ENCODE peak calls at places on chromosomes 5 and 9, in seven cellular contexts. E is HCT116, J is K562, G is SK-N-SH, F is HepG2, S is H1, I is GM12878. U is an unnamed sample.
A peak's percentile ranks its signal among the peaks of the same experiment; 100 is the strongest.

GRCh38 chr5:57492632-57493031 is 10.0 kb upstream of the ACTBL2 start:
- DNase-seq in E (no peak), J (no peak), G (no peak), F (no peak), S (no peak), I (no peak), U (no peak)

GRCh38 chr5:170634236-170634990 is 130.6 kb downstream of the KCNIP1 start:
- DNase-seq in E (no peak), J (no peak), G (no peak), F (no peak), S (no peak), I (no peak), U (no peak)

GRCh38 chr5:125043781-125044391 is 297.4 kb upstream of the ZNF608 start:
- DNase-seq in E (peak; percentile 6), J (no peak), G (peak; percentile 72), F (no peak), S (no peak), I (no peak), U (no peak)

GRCh38 chr5:32299059-32299677 is 13.6 kb downstream of the MTMR12 start:
- DNase-seq in E (no peak), J (no peak), G (no peak), F (no peak), S (no peak), I (no peak), U (no peak)

GRCh38 chr5:96861044-96861443 is 15.3 kb upstream of the ERAP2 start:
- DNase-seq in E (no peak), J (no peak), G (no peak), F (no peak), S (no peak), I (no peak), U (no peak)

GRCh38 chr9:4706971-4707622 is 27.7 kb downstream of the CDC37L1 start:
- DNase-seq in E (no peak), J (no peak), G (no peak), F (no peak), S (no peak), I (no peak), U (no peak)

GRCh38 chr5:119362714-119363113 is 6.9 kb downstream of the TNFAIP8 start:
- DNase-seq in E (no peak), J (no peak), G (no peak), F (no peak), S (no peak), I (no peak), U (no peak)

GRCh38 chr5:41252036-41252435 is 38.7 kb upstream of the C6 start:
- DNase-seq in E (no peak), J (no peak), G (no peak), F (no peak), S (no peak), I (no peak), U (no peak)

GRCh38 chr5:60856059-60856458 is 12.0 kb upstream of the ELOVL7 start:
- DNase-seq in E (no peak), J (no peak), G (no peak), F (no peak), S (no peak), I (no peak), U (no peak)

GRCh38 chr5:141419074-141419880 is 1.6 kb upstream of the PCDHGA11 start:
- DNase-seq in E (no peak), J (no peak), G (no peak), F (no peak), S (no peak), I (no peak), U (no peak)
- H3K9me3 ChIP-seq in E (peaks cover 22% of the 10 kb centered on the region), J (peaks cover 1% of the 10 kb centered on the region), G (peaks cover 7% of the 10 kb centered on the region), F (peaks cover 30% of the 10 kb centered on the region), S (peaks cover 36% of the 10 kb centered on the region), I (peaks cover 15% of the 10 kb centered on the region), U (peaks cover 7% of the 10 kb centered on the region)

DNA sequence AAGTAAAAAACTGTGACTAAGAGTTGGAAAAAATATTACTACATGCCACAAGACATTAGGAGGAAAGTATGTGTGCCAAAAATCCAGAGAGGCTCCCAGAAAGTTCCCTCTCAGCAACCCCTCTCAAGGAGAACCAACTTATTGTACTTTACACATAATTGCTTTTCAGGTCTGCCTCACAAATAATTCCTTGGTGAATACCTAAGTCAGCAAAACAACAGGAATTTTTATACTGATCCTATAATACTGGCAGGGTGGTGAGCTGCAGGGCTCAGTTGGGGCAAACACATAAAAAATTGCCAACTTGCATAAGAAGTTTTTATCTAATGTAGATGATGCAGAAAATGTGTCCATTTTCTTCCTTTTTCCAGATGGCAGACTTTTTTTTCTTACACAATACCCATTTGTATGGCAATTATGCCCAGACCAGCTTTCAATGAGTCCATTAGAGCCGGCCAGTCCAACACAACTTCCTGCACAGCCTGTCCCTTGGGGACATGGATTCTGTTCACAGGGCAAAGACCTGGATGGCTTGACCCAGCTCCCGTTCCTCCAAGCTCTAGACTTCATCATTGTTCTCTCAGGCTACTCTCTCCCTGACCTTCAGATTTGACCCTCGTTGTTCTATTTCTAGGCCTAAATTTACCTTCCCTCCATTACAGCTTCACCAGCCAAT is 31.3 kb downstream of the MARCHF3 start:
- DNase-seq in E (no peak), J (no peak), G (no peak), F (no peak), S (no peak), I (no peak), U (no peak)
- TF ChIP-seq SIN3A in E (no peak), J (no peak), G (no peak), F (no peak), S (no peak), I (no peak), U (no peak)

GRCh38 chr5:80930940-80931339 is 29.2 kb upstream of the RASGRF2 start:
- DNase-seq in E (no peak), J (no peak), G (no peak), F (no peak), S (no peak), I (no peak), U (no peak)

GRCh38 chr5:80925940-80926339 is 34.2 kb upstream of the RASGRF2 start:
- DNase-seq in E (no peak), J (no peak), G (no peak), F (no peak), S (no peak), I (no peak), U (no peak)

GRCh38 chr5:80926979-80927656 is 33.0 kb upstream of the RASGRF2 start:
- DNase-seq in E (no peak), J (no peak), G (no peak), F (no peak), S (no peak), I (no peak), U (no peak)

GRCh38 chr5:80928073-80928472 is 32.1 kb upstream of the RASGRF2 start:
- DNase-seq in E (no peak), J (no peak), G (no peak), F (no peak), S (no peak), I (no peak), U (no peak)

GRCh38 chr5:80926536-80926935 is 33.6 kb upstream of the RASGRF2 start:
- DNase-seq in E (no peak), J (no peak), G (no peak), F (no peak), S (no peak), I (no peak), U (no peak)
- H3K9me3 ChIP-seq in E (no peaks in the 10 kb centered on the region), J (no peaks in the 10 kb centered on the region), G (no peaks in the 10 kb centered on the region), F (no peaks in the 10 kb centered on the region), S (no peaks in the 10 kb centered on the region), I (no peaks in the 10 kb centered on the region), U (no peaks in the 10 kb centered on the region)

GRCh38 chr5:38540348-38540747 is 16.1 kb downstream of the LIFR start:
- DNase-seq in E (no peak), J (no peak), G (no peak), F (no peak), S (no peak), I (no peak), U (no peak)

GRCh38 chr5:38546691-38547146 is 9.7 kb downstream of the LIFR start:
- DNase-seq in E (no peak), J (no peak), G (no peak), F (peak; percentile 95), S (no peak), I (no peak), U (no peak)

GRCh38 chr5:38543886-38544285 is 12.6 kb downstream of the LIFR start:
- DNase-seq in E (no peak), J (no peak), G (no peak), F (no peak), S (no peak), I (no peak), U (no peak)

GRCh38 chr5:38541174-38541724 is 15.2 kb downstream of the LIFR start:
- DNase-seq in E (no peak), J (no peak), G (no peak), F (no peak), S (no peak), I (no peak), U (no peak)

DNA sequence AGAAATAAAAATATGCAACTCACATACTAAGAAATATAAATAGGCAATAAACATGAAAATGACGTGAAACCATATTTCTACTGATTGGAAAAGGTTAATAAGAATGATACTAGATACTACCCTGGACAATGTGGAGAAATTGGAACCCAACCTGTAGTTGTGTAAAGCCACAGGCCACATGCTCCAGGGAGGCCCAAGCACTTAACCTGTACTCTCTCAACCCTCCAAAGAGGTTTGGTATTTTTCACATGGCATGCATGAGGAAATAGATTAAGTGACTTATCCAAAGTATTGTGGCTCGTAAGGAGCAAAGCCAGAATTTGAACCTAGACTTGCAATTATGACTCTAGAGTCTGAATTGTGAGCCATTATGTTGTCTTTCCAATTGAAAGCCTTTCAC is 13.4 kb downstream of the LIFR start:
- DNase-seq in E (no peak), J (no peak), G (no peak), F (no peak), S (no peak), I (no peak), U (no peak)
- TF ChIP-seq SIN3A in E (no peak), J (no peak), G (no peak), F (no peak), S (no peak), I (no peak), U (no peak)

U was measured in Panc1.